ENCODE peak calls at places on chromosomes 7 and 10, in four cellular contexts. One of them, this sample, is unnamed.

GRCh38 chr10:48626986-48627731 is 22.3 kb upstream of the ARHGAP22 start:
- DNase-seq in breast epithelium: no peak
- DNase-seq in coronary artery: no peak
- DNase-seq in heart left ventricle: no peak
- DNase-seq in this sample: no peak

GRCh38 chr7:54995631-54996340 is 23.0 kb upstream of the EGFR start:
- DNase-seq in breast epithelium: no peak
- DNase-seq in coronary artery: no peak
- DNase-seq in heart left ventricle: no peak
- DNase-seq in this sample: no peak

GRCh38 chr7:129494041-129494440 is 8.3 kb upstream of the SMKR1 start:
- DNase-seq in breast epithelium: no peak
- DNase-seq in coronary artery: no peak
- DNase-seq in heart left ventricle: no peak
- DNase-seq in this sample: no peak

GRCh38 chr7:22216309-22216708 is 140.6 kb downstream of the RAPGEF5 start:
- DNase-seq in breast epithelium: no peak
- DNase-seq in coronary artery: no peak
- DNase-seq in heart left ventricle: no peak
- DNase-seq in this sample: no peak

GRCh38 chr10:44180321-44181154 is 204.4 kb downstream of the CXCL12 start:
- DNase-seq in breast epithelium: no peak
- DNase-seq in coronary artery: no peak
- DNase-seq in heart left ventricle: no peak
- DNase-seq in this sample: no peak

GRCh38 chr10:521844-522243 is 167.6 kb downstream of the DIP2C start:
- DNase-seq in breast epithelium: no peak
- DNase-seq in coronary artery: peak; percentile 64
- DNase-seq in heart left ventricle: no peak
- DNase-seq in this sample: no peak

GRCh38 chr7:22420973-22421635 is 64.2 kb upstream of the RAPGEF5 start:
- DNase-seq in breast epithelium: no peak
- DNase-seq in coronary artery: no peak
- DNase-seq in heart left ventricle: no peak
- DNase-seq in this sample: no peak

GRCh38 chr7:155090647-155091046 is 20.5 kb downstream of the HTR5A start:
- DNase-seq in breast epithelium: no peak
- DNase-seq in coronary artery: no peak
- DNase-seq in heart left ventricle: no peak
- DNase-seq in this sample: no peak

GRCh38 chr10:103653581-103654020 is 160.1 kb downstream of the NEURL1 start:
- DNase-seq in breast epithelium: no peak
- DNase-seq in coronary artery: no peak
- DNase-seq in heart left ventricle: no peak
- DNase-seq in this sample: peak; percentile 53

GRCh38 chr7:93148135-93148534 is at the start of gene SAMD9L:
- DNase-seq in breast epithelium: no peak
- DNase-seq in coronary artery: no peak
- DNase-seq in heart left ventricle: no peak
- DNase-seq in this sample: no peak

GRCh38 chr10:96271017-96271815 is at the start of gene BLNK:
- DNase-seq in breast epithelium: peak; percentile 67
- DNase-seq in coronary artery: no peak
- DNase-seq in heart left ventricle: peak; percentile 32
- DNase-seq in this sample: peak; percentile 72

GRCh38 chr10:69421611-69422308 is 5.0 kb upstream of the TACR2 start:
- DNase-seq in breast epithelium: no peak
- DNase-seq in coronary artery: no peak
- DNase-seq in heart left ventricle: peak; percentile 71
- DNase-seq in this sample: no peak

GRCh38 chr7:38893061-38893460 is 15.9 kb downstream of the VPS41 start:
- DNase-seq in breast epithelium: no peak
- DNase-seq in coronary artery: no peak
- DNase-seq in heart left ventricle: no peak
- DNase-seq in this sample: no peak

GRCh38 chr7:97203957-97204356 is 86.5 kb downstream of the SDHAF3 start:
- DNase-seq in breast epithelium: no peak
- DNase-seq in coronary artery: no peak
- DNase-seq in heart left ventricle: no peak
- DNase-seq in this sample: no peak

GRCh38 chr10:128839701-128840100 is 627.3 kb upstream of the MGMT start:
- DNase-seq in breast epithelium: no peak
- DNase-seq in coronary artery: no peak
- DNase-seq in heart left ventricle: no peak
- DNase-seq in this sample: no peak

GRCh38 chr10:8066146-8066545 is 11.7 kb downstream of the GATA3 start:
- DNase-seq in breast epithelium: no peak
- DNase-seq in coronary artery: no peak
- DNase-seq in heart left ventricle: no peak
- DNase-seq in this sample: no peak

GRCh38 chr10:11511325-11511724 is 100.1 kb downstream of the USP6NL start:
- DNase-seq in breast epithelium: no peak
- DNase-seq in coronary artery: no peak
- DNase-seq in heart left ventricle: no peak
- DNase-seq in this sample: no peak

GRCh38 chr7:37150856-37151255 is 297.8 kb downstream of the ELMO1 start:
- DNase-seq in breast epithelium: no peak
- DNase-seq in coronary artery: no peak
- DNase-seq in heart left ventricle: no peak
- DNase-seq in this sample: no peak

GRCh38 chr10:133260895-133261725 is 15.6 kb downstream of the ADAM8 start:
- DNase-seq in breast epithelium: no peak
- DNase-seq in coronary artery: peak; percentile 84
- DNase-seq in heart left ventricle: peak; percentile 55
- DNase-seq in this sample: peak; percentile 61

GRCh38 chr10:44930904-44931620 is 19.9 kb downstream of the TMEM72 start:
- DNase-seq in breast epithelium: no peak
- DNase-seq in coronary artery: peak; percentile 59
- DNase-seq in heart left ventricle: peak; percentile 9
- DNase-seq in this sample: no peak

GRCh38 chr10:12869427-12869826 is 132.1 kb downstream of the CCDC3 start:
- DNase-seq in breast epithelium: no peak
- DNase-seq in coronary artery: no peak
- DNase-seq in heart left ventricle: no peak
- DNase-seq in this sample: no peak

GRCh38 chr7:66256281-66256680 is 51.1 kb downstream of the TPST1 start:
- DNase-seq in breast epithelium: no peak
- DNase-seq in coronary artery: no peak
- DNase-seq in heart left ventricle: no peak
- DNase-seq in this sample: no peak

GRCh38 chr10:73644015-73644743 is 2.9 kb upstream of the MYOZ1 start:
- DNase-seq in breast epithelium: peak; percentile 51
- DNase-seq in coronary artery: no peak
- DNase-seq in heart left ventricle: peak; percentile 50
- DNase-seq in this sample: no peak

GRCh38 chr7:92832623-92833023 is 3.8 kb downstream of the CDK6 start:
- DNase-seq in breast epithelium: no peak
- DNase-seq in coronary artery: no peak
- DNase-seq in heart left ventricle: no peak
- DNase-seq in this sample: no peak

GRCh38 chr10:31602541-31603244 is 283.7 kb downstream of the ZEB1 start:
- DNase-seq in breast epithelium: peak; percentile 75
- DNase-seq in coronary artery: peak; percentile 92
- DNase-seq in heart left ventricle: peak; percentile 80
- DNase-seq in this sample: no peak

GRCh38 chr7:43954524-43955228 is 28.4 kb downstream of the UBE2D4 start:
- DNase-seq in breast epithelium: no peak
- DNase-seq in coronary artery: no peak
- DNase-seq in heart left ventricle: no peak
- DNase-seq in this sample: no peak

GRCh38 chr10:12807096-12807755 is 194.3 kb downstream of the CCDC3 start:
- DNase-seq in breast epithelium: no peak
- DNase-seq in coronary artery: no peak
- DNase-seq in heart left ventricle: no peak
- DNase-seq in this sample: no peak

GRCh38 chr10:75137533-75138438 is 26.3 kb downstream of the SAMD8 start:
- DNase-seq in breast epithelium: no peak
- DNase-seq in coronary artery: no peak
- DNase-seq in heart left ventricle: no peak
- DNase-seq in this sample: no peak

GRCh38 chr10:6669269-6669859 is 89.3 kb upstream of the PRKCQ start:
- DNase-seq in breast epithelium: no peak
- DNase-seq in coronary artery: no peak
- DNase-seq in heart left ventricle: no peak
- DNase-seq in this sample: no peak

GRCh38 chr7:75915416-75916156 is 631 bp downstream of the POR start:
- DNase-seq in breast epithelium: no peak
- DNase-seq in coronary artery: peak; percentile 79
- DNase-seq in heart left ventricle: peak; percentile 28
- DNase-seq in this sample: peak; percentile 32

GRCh38 chr7:4769753-4770152 is 5.7 kb upstream of the AP5Z1 start:
- DNase-seq in breast epithelium: no peak
- DNase-seq in coronary artery: no peak
- DNase-seq in heart left ventricle: no peak
- DNase-seq in this sample: no peak

GRCh38 chr7:12865593-12865992 is 178.2 kb downstream of the ARL4A start:
- DNase-seq in breast epithelium: no peak
- DNase-seq in coronary artery: no peak
- DNase-seq in heart left ventricle: no peak
- DNase-seq in this sample: no peak

GRCh38 chr7:17320642-17321041 is 22.2 kb downstream of the AHR start:
- DNase-seq in breast epithelium: no peak
- DNase-seq in coronary artery: no peak
- DNase-seq in heart left ventricle: no peak
- DNase-seq in this sample: no peak

GRCh38 chr10:114174462-114175190 is 623 bp upstream of the CCDC186 start:
- DNase-seq in breast epithelium: peak; percentile 64
- DNase-seq in coronary artery: no peak
- DNase-seq in heart left ventricle: peak; percentile 42
- DNase-seq in this sample: peak; percentile 79

GRCh38 chr7:50682079-50682478 is 100.6 kb downstream of the GRB10 start:
- DNase-seq in breast epithelium: no peak
- DNase-seq in coronary artery: no peak
- DNase-seq in heart left ventricle: no peak
- DNase-seq in this sample: peak; percentile 78

GRCh38 chr7:31735991-31736982 is 49.3 kb downstream of the PPP1R17 start:
- DNase-seq in breast epithelium: peak; percentile 56
- DNase-seq in coronary artery: no peak
- DNase-seq in heart left ventricle: peak; percentile 55
- DNase-seq in this sample: peak; percentile 32

GRCh38 chr7:108335264-108335918 is 120.8 kb downstream of the NRCAM start:
- DNase-seq in breast epithelium: no peak
- DNase-seq in coronary artery: no peak
- DNase-seq in heart left ventricle: no peak
- DNase-seq in this sample: no peak

GRCh38 chr10:14016942-14017341 is 313.8 kb downstream of the FRMD4A start:
- DNase-seq in breast epithelium: no peak
- DNase-seq in coronary artery: no peak
- DNase-seq in heart left ventricle: no peak
- DNase-seq in this sample: no peak

GRCh38 chr7:38709123-38709522 is 78.0 kb upstream of the AMPH start:
- DNase-seq in breast epithelium: no peak
- DNase-seq in coronary artery: no peak
- DNase-seq in heart left ventricle: no peak
- DNase-seq in this sample: no peak

DNA sequence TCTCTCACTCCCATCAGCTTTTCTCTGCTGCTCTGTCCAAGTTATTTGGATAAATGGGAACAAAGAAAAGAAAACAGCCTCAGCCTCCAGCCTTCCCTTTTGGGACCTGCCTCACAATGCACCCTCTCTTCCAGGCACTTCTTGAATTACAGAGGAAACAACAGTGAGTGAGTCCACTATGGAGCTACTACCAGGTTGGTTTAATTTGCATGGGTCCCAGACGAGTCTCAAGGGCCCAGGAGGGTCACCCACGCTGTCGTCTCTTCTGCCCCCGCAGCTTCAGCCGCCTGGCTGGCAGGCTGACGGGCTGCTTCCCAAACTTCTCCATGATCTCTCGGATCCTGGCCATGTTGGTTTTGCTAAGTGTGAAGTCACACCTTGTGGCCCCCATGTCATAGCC is 80.4 kb downstream of the GPR26 start:
- DNase-seq in breast epithelium: no peak
- DNase-seq in coronary artery: no peak
- DNase-seq in heart left ventricle: no peak
- DNase-seq in this sample: no peak
- H3K27ac ChIP-seq in breast epithelium: no peak overlapping the region
- H3K27ac ChIP-seq in coronary artery: no peak overlapping the region
- H3K27ac ChIP-seq in heart left ventricle: no peak overlapping the region
- H3K27ac ChIP-seq in this sample: no peak overlapping the region

GRCh38 chr7:64665980-64666674 is at the start of gene ZNF107:
- DNase-seq in breast epithelium: peak; percentile 94
- DNase-seq in coronary artery: peak; percentile 94
- DNase-seq in heart left ventricle: peak; percentile 94
- DNase-seq in this sample: peak; percentile 92
- H3K27ac ChIP-seq in breast epithelium: peak within 1 kb of the TSS; percentile 86
- H3K27ac ChIP-seq in coronary artery: peak within 1 kb of the TSS; percentile 58
- H3K27ac ChIP-seq in heart left ventricle: no peak within 1 kb of the TSS
- H3K27ac ChIP-seq in this sample: no peak within 1 kb of the TSS

DNA sequence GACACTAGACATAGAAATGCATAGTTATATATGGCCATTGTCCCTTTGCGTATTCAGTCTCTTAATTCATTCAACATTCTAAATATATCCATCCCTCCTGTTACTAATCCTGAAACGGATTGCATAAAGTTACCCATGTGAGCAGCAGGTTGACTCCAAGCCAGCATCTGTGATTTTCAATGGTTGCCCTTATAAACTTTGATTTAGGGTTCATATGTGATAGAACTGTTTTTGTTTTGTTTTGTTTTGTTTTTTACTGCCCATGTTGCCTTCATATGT is 13.4 kb upstream of the DENND2A start:
- DNase-seq in breast epithelium: no peak
- DNase-seq in coronary artery: no peak
- DNase-seq in heart left ventricle: no peak
- DNase-seq in this sample: no peak
- H3K27ac ChIP-seq in breast epithelium: no peak overlapping the region
- H3K27ac ChIP-seq in coronary artery: no peak overlapping the region
- H3K27ac ChIP-seq in heart left ventricle: no peak overlapping the region
- H3K27ac ChIP-seq in this sample: no peak overlapping the region

GRCh38 chr7:104971290-104972071 is 42.5 kb upstream of the KMT2E start:
- DNase-seq in breast epithelium: no peak
- DNase-seq in coronary artery: no peak
- DNase-seq in heart left ventricle: no peak
- DNase-seq in this sample: no peak
- H3K27ac ChIP-seq in breast epithelium: peak overlapping the region; percentile 52
- H3K27ac ChIP-seq in coronary artery: peak overlapping the region; percentile 42
- H3K27ac ChIP-seq in heart left ventricle: peak overlapping the region; percentile 84
- H3K27ac ChIP-seq in this sample: no peak overlapping the region